ENCODE peak calls at places on chromosomes 12 and 14, in six cellular contexts. G is ELR; W is stimulated activated CD4-positive, alpha-beta T cell treated with anti-CD3 and anti-CD28 coated beads, Interleukin-4, amount 100 ng/mL, for 48 hours; Z is psoas muscle; M is stimulated activated CD8-positive, alpha-beta memory T cell treated with anti-CD3 and anti-CD28 coated beads, Interleukin-7, amount 100 ng/mL, for 48 hours; A is mammary epithelial cell. P is an unnamed sample.

GRCh38 chr14:48974994-48975393 is 611.2 kb downstream of the RPS29 start:
- DNase-seq in M (no peak), G (no peak), Z (no peak), W (no peak), A (no peak), P (no peak)

GRCh38 chr14:30638926-30639325 is 16.8 kb downstream of the SCFD1 start:
- DNase-seq in W (no peak), M (no peak), A (no peak), G (no peak), Z (no peak), P (no peak)

GRCh38 chr14:55699131-55700057 is 119.4 kb downstream of the KTN1 start:
- DNase-seq in Z (no peak), A (peak; percentile 72), M (no peak), W (no peak), G (peak; percentile 50), P (no peak)

GRCh38 chr14:104810316-104810715 is 9.4 kb downstream of the ZBTB42 start:
- DNase-seq in W (no peak), Z (no peak), M (no peak), A (no peak), G (no peak), P (no peak)

GRCh38 chr14:90511795-90512331 is 115.0 kb downstream of the CALM1 start:
- DNase-seq in G (no peak), Z (no peak), W (no peak), A (no peak), M (no peak), P (no peak)

GRCh38 chr14:77603654-77604270 is 12.7 kb downstream of the SPTLC2 start:
- DNase-seq in W (no peak), G (no peak), A (no peak), M (no peak), Z (peak; percentile 17), P (no peak)

GRCh38 chr14:33647385-33647786 is 303.5 kb downstream of the EGLN3 start:
- DNase-seq in A (peak; percentile 96), Z (no peak), M (no peak), W (no peak), G (peak; percentile 97), P (peak; percentile 61)

GRCh38 chr14:100417466-100417865 is 94.3 kb downstream of the SLC25A47 start:
- DNase-seq in A (peak; percentile 84), G (peak; percentile 96), M (no peak), W (no peak), Z (peak; percentile 39), P (peak; percentile 87)

GRCh38 chr14:64234877-64235651 is 59.1 kb downstream of the ESR2 start:
- DNase-seq in M (no peak), G (peak; percentile 25), Z (peak; percentile 37), W (no peak), A (peak; percentile 65), P (no peak)

GRCh38 chr14:58633831-58634230 is 3.9 kb upstream of the DACT1 start:
- DNase-seq in A (no peak), M (no peak), Z (no peak), G (no peak), W (no peak), P (no peak)

GRCh38 chr14:63508033-63508432 is 35.1 kb downstream of the PPP2R5E start:
- DNase-seq in W (no peak), G (no peak), M (no peak), Z (no peak), A (no peak), P (no peak)

GRCh38 chr12:24240707-24241106 is 291.2 kb upstream of the SOX5 start:
- DNase-seq in G (no peak), Z (no peak), W (no peak), M (no peak), A (no peak), P (no peak)

GRCh38 chr14:29906256-29906885 is 21.3 kb downstream of the PRKD1 start:
- DNase-seq in A (peak; percentile 85), W (no peak), Z (no peak), M (no peak), G (peak; percentile 47), P (peak; percentile 15)

GRCh38 chr14:51058382-51058781 is 36.5 kb downstream of the TRIM9 start:
- DNase-seq in G (no peak), Z (no peak), W (no peak), M (no peak), A (no peak), P (no peak)

GRCh38 chr12:6276936-6277615 is 33.4 kb upstream of the PLEKHG6 start:
- DNase-seq in G (no peak), Z (no peak), A (peak; percentile 77), M (no peak), W (no peak), P (no peak)

GRCh38 chr14:71181215-71182003 is 274.1 kb downstream of the PCNX1 start:
- DNase-seq in Z (no peak), W (no peak), G (no peak), M (no peak), A (no peak), P (no peak)

GRCh38 chr12:5037795-5038357 is 5.8 kb upstream of the KCNA5 start:
- DNase-seq in M (no peak), Z (no peak), W (no peak), A (no peak), G (no peak), P (no peak)